ENCODE peak calls at places on chromosomes 2 and 18, in six cellular contexts. C is CD8-positive, alpha-beta T cell; H is upper lobe of right lung; O is PC-9; R is K562; K is adrenal gland. T is an unnamed sample.

GRCh38 chr2:147224070-147224469 is 620.8 kb upstream of the ACVR2A start:
- DNase-seq in C (no peak), H (no peak), O (no peak), R (no peak), K (no peak), T (no peak)

GRCh38 chr2:37190290-37190689 is 1.8 kb upstream of the SULT6B1 start:
- DNase-seq in C (no peak), H (no peak), O (no peak), R (no peak), K (no peak), T (no peak)

GRCh38 chr2:14569294-14569693 is 63.2 kb upstream of the LRATD1 start:
- DNase-seq in C (no peak), H (no peak), O (no peak), R (no peak), K (no peak), T (no peak)

GRCh38 chr2:160510617-160511016 is 17.0 kb upstream of the RBMS1 start:
- DNase-seq in C (no peak), H (no peak), O (no peak), R (no peak), K (no peak), T (no peak)

GRCh38 chr2:47310801-47311560 is 92.0 kb upstream of the MSH2 start:
- DNase-seq in C (no peak), H (no peak), O (peak), R (no peak), K (peak), T (peak)

GRCh38 chr2:98269274-98269673 is 77.0 kb upstream of the CNGA3 start:
- DNase-seq in C (no peak), H (no peak), O (no peak), R (peak), K (no peak), T (no peak)

GRCh38 chr2:197196737-197197136 is 113.8 kb downstream of the ANKRD44 start:
- DNase-seq in C (no peak), H (no peak), O (no peak), R (no peak), K (no peak), T (no peak)

GRCh38 chr2:3533836-3534235 is 14.5 kb upstream of the ADI1 start:
- DNase-seq in C (no peak), H (no peak), O (no peak), R (no peak), K (no peak), T (peak)

GRCh38 chr2:235856820-235857185 is 311.4 kb downstream of the GBX2 start:
- DNase-seq in C (no peak), H (no peak), O (no peak), R (no peak), K (no peak), T (no peak)

GRCh38 chr2:204544961-204545860 is at the start of gene PARD3B:
- DNase-seq in C (no peak), H (peak), O (peak), R (peak), K (peak), T (peak)

GRCh38 chr2:9311488-9311887 is 104.9 kb downstream of the ASAP2 start:
- DNase-seq in C (no peak), H (no peak), O (no peak), R (no peak), K (no peak), T (no peak)

GRCh38 chr2:27088644-27089043 is 2.1 kb downstream of the KHK start:
- DNase-seq in C (no peak), H (no peak), O (no peak), R (peak), K (no peak), T (no peak)

GRCh38 chr2:127810156-127810636 is 775 bp downstream of the WDR33 start:
- DNase-seq in C (no peak), H (no peak), O (peak), R (no peak), K (no peak), T (no peak)

GRCh38 chr18:31577195-31577594 is 14.5 kb upstream of the TTR start:
- DNase-seq in C (no peak), H (no peak), O (no peak), R (no peak), K (no peak), T (no peak)

GRCh38 chr2:28976584-28976983 is 4.5 kb upstream of the TOGARAM2 start:
- DNase-seq in C (no peak), H (no peak), O (peak), R (no peak), K (peak), T (no peak)

GRCh38 chr2:128374001-128374710 is 55.5 kb upstream of the HS6ST1 start:
- DNase-seq in C (no peak), H (peak), O (no peak), R (no peak), K (no peak), T (peak)

GRCh38 chr18:22542400-22542835 is 124.7 kb upstream of the CTAGE1 start:
- DNase-seq in C (no peak), H (peak), O (peak), R (no peak), K (peak), T (no peak)

GRCh38 chr2:101234169-101234938 is 18.3 kb upstream of the CNOT11 start:
- DNase-seq in C (no peak), H (no peak), O (no peak), R (no peak), K (no peak), T (peak)

GRCh38 chr2:60262178-60262577 is 291.3 kb downstream of the BCL11A start:
- DNase-seq in C (no peak), H (no peak), O (no peak), R (no peak), K (no peak), T (no peak)

GRCh38 chr18:35189510-35189909 is 51.3 kb upstream of the ZNF397 start:
- DNase-seq in C (no peak), H (no peak), O (no peak), R (no peak), K (no peak), T (no peak)

GRCh38 chr2:74567862-74568261 is 13.3 kb downstream of the DOK1 start:
- DNase-seq in C (no peak), H (no peak), O (peak), R (no peak), K (no peak), T (no peak)

GRCh38 chr18:43651067-43651466 is 373.8 kb upstream of the SYT4 start:
- DNase-seq in C (no peak), H (no peak), O (no peak), R (no peak), K (no peak), T (no peak)

DNA sequence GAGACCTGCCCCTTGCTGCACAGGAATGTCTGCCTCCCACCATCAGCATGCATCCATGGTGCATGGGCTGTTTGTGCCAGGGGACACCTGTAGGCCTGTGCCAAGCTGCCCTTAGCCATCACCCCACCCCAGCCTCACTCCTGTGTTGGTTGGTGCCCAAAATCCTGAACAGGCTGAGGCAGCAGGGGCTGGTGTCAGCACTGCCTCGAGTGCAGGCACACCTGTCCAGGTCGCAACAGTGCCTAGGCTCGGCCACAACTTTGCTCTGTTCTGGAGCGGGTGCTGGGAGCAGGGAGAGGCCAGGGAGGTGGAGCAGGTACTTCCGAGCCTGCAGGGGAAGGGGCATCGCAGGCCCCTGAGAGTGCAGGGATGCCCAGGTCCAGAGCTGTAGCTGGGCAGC is 69.1 kb downstream of the SRBD1 start:
- DNase-seq in C (no peak), H (no peak), O (no peak), R (no peak), K (no peak), T (no peak)
- TF ChIP-seq CTCF in C (no peak), H (no peak), O (no peak), R (no peak), K (no peak), T (no peak)

GRCh38 chr2:52465267-52465666 is 1302.3 kb upstream of the CHAC2 start:
- DNase-seq in C (no peak), H (no peak), O (no peak), R (no peak), K (no peak), T (no peak)
- H3K27ac ChIP-seq in C (no peak), H (no peak), O (no peak), R (no peak), K (no peak), T (no peak)

DNA sequence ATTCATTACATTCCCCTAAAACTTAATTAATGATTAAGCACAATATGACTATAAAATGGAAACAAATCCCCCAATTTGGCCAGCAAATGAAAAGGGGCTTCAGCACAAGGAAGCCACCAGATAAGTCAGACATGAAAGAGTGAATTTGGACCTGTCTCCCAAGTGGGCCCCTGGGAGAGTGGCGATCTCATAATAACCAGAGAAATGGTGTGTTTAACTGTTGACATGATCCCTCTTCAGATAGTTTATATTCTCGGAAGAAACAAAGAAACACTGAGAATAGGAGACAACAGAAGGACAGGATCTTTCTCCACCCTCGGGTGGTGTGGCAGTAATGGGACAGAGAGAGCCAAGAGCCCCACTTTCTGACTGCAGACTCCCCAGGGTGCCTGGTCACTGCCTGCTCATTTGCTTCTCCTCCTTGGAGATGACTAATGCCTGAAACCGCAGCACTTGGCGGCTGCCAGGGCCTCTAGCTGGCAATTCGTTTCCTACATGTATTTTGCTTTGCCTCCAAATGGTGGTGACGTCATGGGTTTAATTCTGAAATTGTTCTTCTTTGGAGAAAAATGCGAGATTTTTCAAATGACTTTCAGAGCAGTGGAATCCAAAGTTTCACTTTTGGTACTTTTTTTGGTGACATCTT is 46.4 kb upstream of the SPP2 start:
- DNase-seq in C (no peak), H (no peak), O (peak), R (peak), K (peak), T (no peak)
- H3K4me3 ChIP-seq in C (no peak), H (no peak), O (no peak), R (no peak), K (no peak), T (no peak)

GRCh38 chr2:130342533-130343275 is at the start of gene IMP4:
- DNase-seq in C (peak), H (peak), O (peak), R (peak), K (peak), T (peak)
- TF ChIP-seq CTCF in C (no peak), H (peak), O (no peak), R (peak), K (peak), T (no peak)